ENCODE peak calls at places on chromosomes 5 and 9, in nine cellular contexts. One of them, this sample, is unnamed.

GRCh38 chr9:91071185-91071990 is 269.8 kb downstream of the SYK start:
- DNase-seq in effector CD4-positive, alpha-beta T cell: no peak
- DNase-seq in H1: peak
- DNase-seq in uterus: no peak
- DNase-seq in OCI-M1: no peak
- DNase-seq in sigmoid colon: no peak
- DNase-seq in psoas muscle: peak
- DNase-seq in KG1: no peak
- DNase-seq in Right ventricle myocardium superior: no peak
- DNase-seq in this sample: no peak

GRCh38 chr9:89312154-89312616 is 1.2 kb downstream of the CKS2 start:
- DNase-seq in effector CD4-positive, alpha-beta T cell: no peak
- DNase-seq in H1: no peak
- DNase-seq in uterus: no peak
- DNase-seq in OCI-M1: peak
- DNase-seq in sigmoid colon: no peak
- DNase-seq in psoas muscle: no peak
- DNase-seq in KG1: no peak
- DNase-seq in Right ventricle myocardium superior: no peak
- DNase-seq in this sample: no peak

GRCh38 chr9:12680341-12680740 is 12.8 kb upstream of the TYRP1 start:
- DNase-seq in effector CD4-positive, alpha-beta T cell: no peak
- DNase-seq in H1: no peak
- DNase-seq in uterus: no peak
- DNase-seq in OCI-M1: no peak
- DNase-seq in sigmoid colon: no peak
- DNase-seq in psoas muscle: no peak
- DNase-seq in KG1: no peak
- DNase-seq in Right ventricle myocardium superior: no peak
- DNase-seq in this sample: no peak

GRCh38 chr5:168802337-168802736 is 223.2 kb upstream of the PANK3 start:
- DNase-seq in effector CD4-positive, alpha-beta T cell: no peak
- DNase-seq in H1: no peak
- DNase-seq in uterus: no peak
- DNase-seq in OCI-M1: no peak
- DNase-seq in sigmoid colon: no peak
- DNase-seq in psoas muscle: no peak
- DNase-seq in KG1: no peak
- DNase-seq in Right ventricle myocardium superior: no peak
- DNase-seq in this sample: no peak

GRCh38 chr5:158716668-158717067 is 383.0 kb downstream of the EBF1 start:
- DNase-seq in effector CD4-positive, alpha-beta T cell: no peak
- DNase-seq in H1: no peak
- DNase-seq in uterus: no peak
- DNase-seq in OCI-M1: peak
- DNase-seq in sigmoid colon: no peak
- DNase-seq in psoas muscle: no peak
- DNase-seq in KG1: no peak
- DNase-seq in Right ventricle myocardium superior: no peak
- DNase-seq in this sample: no peak

GRCh38 chr5:108432024-108432423 is 50.1 kb upstream of the FBXL17 start:
- DNase-seq in effector CD4-positive, alpha-beta T cell: no peak
- DNase-seq in H1: no peak
- DNase-seq in uterus: no peak
- DNase-seq in OCI-M1: no peak
- DNase-seq in sigmoid colon: no peak
- DNase-seq in psoas muscle: no peak
- DNase-seq in KG1: no peak
- DNase-seq in Right ventricle myocardium superior: no peak
- DNase-seq in this sample: no peak

GRCh38 chr9:130289711-130290241 is 24.2 kb downstream of the HMCN2 start:
- DNase-seq in effector CD4-positive, alpha-beta T cell: no peak
- DNase-seq in H1: no peak
- DNase-seq in uterus: peak
- DNase-seq in OCI-M1: no peak
- DNase-seq in sigmoid colon: peak
- DNase-seq in psoas muscle: no peak
- DNase-seq in KG1: no peak
- DNase-seq in Right ventricle myocardium superior: no peak
- DNase-seq in this sample: peak

GRCh38 chr5:150122158-150122510 is 33.5 kb downstream of the PDGFRB start:
- DNase-seq in effector CD4-positive, alpha-beta T cell: no peak
- DNase-seq in H1: peak
- DNase-seq in uterus: peak
- DNase-seq in OCI-M1: peak
- DNase-seq in sigmoid colon: no peak
- DNase-seq in psoas muscle: no peak
- DNase-seq in KG1: no peak
- DNase-seq in Right ventricle myocardium superior: peak
- DNase-seq in this sample: peak

GRCh38 chr5:36079200-36079761 is 12.6 kb upstream of the UGT3A2 start:
- DNase-seq in effector CD4-positive, alpha-beta T cell: no peak
- DNase-seq in H1: peak
- DNase-seq in uterus: no peak
- DNase-seq in OCI-M1: peak
- DNase-seq in sigmoid colon: no peak
- DNase-seq in psoas muscle: no peak
- DNase-seq in KG1: peak
- DNase-seq in Right ventricle myocardium superior: no peak
- DNase-seq in this sample: no peak

GRCh38 chr5:145396888-145397287 is 438.3 kb downstream of the PRELID2 start:
- DNase-seq in effector CD4-positive, alpha-beta T cell: no peak
- DNase-seq in H1: no peak
- DNase-seq in uterus: no peak
- DNase-seq in OCI-M1: no peak
- DNase-seq in sigmoid colon: no peak
- DNase-seq in psoas muscle: no peak
- DNase-seq in KG1: no peak
- DNase-seq in Right ventricle myocardium superior: no peak
- DNase-seq in this sample: no peak

GRCh38 chr5:154274828-154275185 is 84.3 kb downstream of the GALNT10 start:
- DNase-seq in effector CD4-positive, alpha-beta T cell: no peak
- DNase-seq in H1: no peak
- DNase-seq in uterus: no peak
- DNase-seq in OCI-M1: no peak
- DNase-seq in sigmoid colon: no peak
- DNase-seq in psoas muscle: no peak
- DNase-seq in KG1: no peak
- DNase-seq in Right ventricle myocardium superior: no peak
- DNase-seq in this sample: no peak

GRCh38 chr5:53333160-53333559 is 147.3 kb upstream of the FST start:
- DNase-seq in effector CD4-positive, alpha-beta T cell: no peak
- DNase-seq in H1: no peak
- DNase-seq in uterus: no peak
- DNase-seq in OCI-M1: no peak
- DNase-seq in sigmoid colon: no peak
- DNase-seq in psoas muscle: no peak
- DNase-seq in KG1: no peak
- DNase-seq in Right ventricle myocardium superior: no peak
- DNase-seq in this sample: no peak

GRCh38 chr5:151198861-151199260 is 25.0 kb downstream of the CCDC69 start:
- DNase-seq in effector CD4-positive, alpha-beta T cell: no peak
- DNase-seq in H1: no peak
- DNase-seq in uterus: no peak
- DNase-seq in OCI-M1: no peak
- DNase-seq in sigmoid colon: no peak
- DNase-seq in psoas muscle: no peak
- DNase-seq in KG1: no peak
- DNase-seq in Right ventricle myocardium superior: no peak
- DNase-seq in this sample: no peak

GRCh38 chr9:21174671-21175070 is 8.2 kb upstream of the IFNA21 start:
- DNase-seq in effector CD4-positive, alpha-beta T cell: no peak
- DNase-seq in H1: no peak
- DNase-seq in uterus: no peak
- DNase-seq in OCI-M1: no peak
- DNase-seq in sigmoid colon: no peak
- DNase-seq in psoas muscle: no peak
- DNase-seq in KG1: no peak
- DNase-seq in Right ventricle myocardium superior: no peak
- DNase-seq in this sample: no peak

This sample was measured in cardiac septum.